ENCODE peak calls at places on chromosome 16, in nine cellular contexts. S is tibial nerve, Z is vagina, F is AG10803, H is neural progenitor cell, C is fibroblast of mammary gland, E is left ventricle myocardium inferior, M is HCT116, V is fibroblast of lung. P is an unnamed sample.

GRCh38 chr16:50303041-50303604 is 36.8 kb downstream of the ADCY7 start:
- DNase-seq in S (no peak), E (no peak), M (no peak), V (peak), H (no peak), Z (no peak), C (no peak), F (peak), P (peak)

GRCh38 chr16:21698169-21699032 is 34.6 kb downstream of the OTOA start:
- DNase-seq in H (no peak), M (no peak), F (no peak), V (no peak), Z (no peak), E (no peak), S (no peak), C (no peak), P (no peak)

GRCh38 chr16:15548482-15548891 is 94.5 kb downstream of the MARF1 start:
- DNase-seq in F (no peak), C (no peak), S (no peak), Z (no peak), M (no peak), E (no peak), H (no peak), V (peak), P (peak)

GRCh38 chr16:78256686-78257375 is 157.4 kb downstream of the WWOX start:
- DNase-seq in V (no peak), C (no peak), Z (no peak), M (no peak), S (no peak), E (no peak), F (no peak), H (no peak), P (no peak)

GRCh38 chr16:81746566-81746965 is 32.5 kb upstream of the PLCG2 start:
- DNase-seq in E (no peak), F (no peak), C (no peak), S (no peak), Z (no peak), H (no peak), V (no peak), M (no peak), P (no peak)

GRCh38 chr16:51562896-51563295 is 411.8 kb upstream of the SALL1 start:
- DNase-seq in C (no peak), F (no peak), V (no peak), H (no peak), M (no peak), S (no peak), E (no peak), Z (no peak), P (no peak)

GRCh38 chr16:22065252-22065651 is 27.1 kb upstream of the VWA3A start:
- DNase-seq in S (no peak), E (no peak), F (no peak), Z (no peak), M (no peak), C (no peak), V (no peak), H (no peak), P (no peak)

GRCh38 chr16:12231666-12232065 is 255.1 kb downstream of the SNX29 start:
- DNase-seq in Z (no peak), M (no peak), C (peak), V (peak), S (no peak), F (peak), H (no peak), E (no peak), P (peak)

GRCh38 chr16:351804-352520 is 561 bp downstream of the AXIN1 start:
- DNase-seq in M (no peak), E (peak), V (no peak), C (no peak), S (no peak), F (no peak), H (peak), Z (no peak), P (no peak)

GRCh38 chr16:13911871-13912270 is 8.1 kb upstream of the ERCC4 start:
- DNase-seq in E (no peak), H (no peak), Z (no peak), V (no peak), F (no peak), S (no peak), M (no peak), C (no peak), P (no peak)

GRCh38 chr16:82801361-82801760 is 174.6 kb downstream of the CDH13 start:
- DNase-seq in C (peak), H (no peak), S (no peak), M (no peak), V (peak), Z (no peak), E (no peak), F (peak), P (peak)

GRCh38 chr16:67173808-67174705 is 3.7 kb downstream of the NOL3 start:
- DNase-seq in V (peak), M (no peak), F (peak), Z (no peak), S (peak), C (peak), H (peak), E (peak), P (peak)

GRCh38 chr16:67176662-67177061 is 6.3 kb downstream of the NOL3 start:
- DNase-seq in E (no peak), C (no peak), M (no peak), Z (no peak), H (no peak), V (no peak), F (no peak), S (no peak), P (no peak)

GRCh38 chr16:67173323-67173722 is 3.0 kb downstream of the NOL3 start:
- DNase-seq in S (no peak), M (no peak), V (no peak), H (no peak), C (no peak), E (no peak), F (no peak), Z (no peak), P (no peak)

GRCh38 chr16:67177743-67178699 is 5.7 kb downstream of the MATCAP1 start:
- DNase-seq in S (no peak), C (peak), Z (no peak), F (peak), H (peak), E (peak), M (peak), V (peak), P (no peak)

DNA sequence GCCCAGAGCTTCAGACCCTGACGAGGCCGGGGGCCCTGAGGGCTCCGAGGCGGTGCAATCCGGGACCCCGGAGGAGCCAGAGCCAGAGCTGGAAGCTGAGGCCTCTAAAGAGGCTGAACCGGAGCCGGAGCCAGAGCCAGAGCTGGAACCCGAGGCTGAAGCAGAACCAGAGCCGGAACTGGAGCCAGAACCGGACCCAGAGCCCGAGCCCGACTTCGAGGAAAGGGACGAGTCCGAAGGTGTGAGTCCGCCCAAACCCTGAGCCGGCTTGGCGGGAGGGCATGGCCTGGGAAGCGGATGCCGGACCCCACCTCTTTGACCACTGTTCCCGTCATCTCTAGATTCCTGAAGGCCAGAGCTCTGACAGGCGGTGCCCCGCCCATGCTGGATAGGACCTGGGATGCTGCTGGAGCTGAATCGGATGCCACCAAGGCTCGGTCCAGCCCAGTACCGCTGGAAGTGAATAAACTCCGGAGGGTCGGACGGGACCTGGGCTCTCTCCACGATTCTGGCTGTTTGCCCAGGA is 4.4 kb downstream of the NOL3 start:
- DNase-seq in M (no peak), V (no peak), S (no peak), H (no peak), E (no peak), F (no peak), Z (no peak), C (no peak), P (no peak)
- H3K4me3 ChIP-seq in M (peak), V (no peak), S (peak), H (peak), E (peak), F (peak), Z (peak), C (peak), P (peak)

DNA sequence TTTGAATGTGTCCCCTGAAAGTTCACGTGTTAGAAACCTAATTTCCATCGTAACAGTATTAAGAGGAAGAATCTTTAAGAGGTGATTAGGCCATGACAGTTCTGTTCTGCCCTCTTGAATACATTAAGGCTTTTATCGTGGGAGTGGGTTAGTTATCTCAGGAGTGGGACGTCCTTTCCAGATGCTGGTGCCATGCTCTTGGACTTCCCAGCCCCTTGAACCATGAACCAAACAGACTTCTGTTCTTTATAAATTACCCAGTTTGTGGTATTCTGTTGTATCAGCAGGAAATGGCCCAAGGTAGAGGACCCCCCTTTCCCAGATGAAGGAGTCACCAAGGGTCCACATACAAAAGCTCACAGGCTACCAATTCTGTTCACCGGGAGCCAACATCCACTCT is 10.1 kb downstream of the GTF3C1 start:
- DNase-seq in C (no peak), H (no peak), F (no peak), Z (no peak), S (no peak), V (no peak), E (no peak), M (no peak), P (no peak)
- H3K4me3 ChIP-seq in C (no peak), H (no peak), F (no peak), Z (no peak), S (no peak), V (no peak), E (no peak), M (no peak), P (no peak)

GRCh38 chr16:19716183-19716582 is 1.8 kb downstream of the KNOP1 start:
- DNase-seq in M (no peak), V (no peak), E (no peak), Z (no peak), C (no peak), S (no peak), H (no peak), F (no peak), P (no peak)
- H3K4me3 ChIP-seq in M (peak), V (no peak), E (peak), Z (no peak), C (no peak), S (no peak), H (peak), F (no peak), P (peak)

GRCh38 chr16:11225677-11226549 is 30.1 kb downstream of the SOCS1 start:
- DNase-seq in H (no peak), F (no peak), V (no peak), Z (no peak), S (no peak), M (no peak), C (no peak), E (no peak), P (no peak)

GRCh38 chr16:11229906-11230305 is 26.1 kb downstream of the SOCS1 start:
- DNase-seq in E (no peak), V (no peak), Z (no peak), H (no peak), M (no peak), C (no peak), S (no peak), F (no peak), P (no peak)

GRCh38 chr16:11224096-11224893 is 31.7 kb downstream of the SOCS1 start:
- DNase-seq in M (no peak), H (peak), C (no peak), S (peak), E (peak), Z (no peak), V (no peak), F (no peak), P (no peak)

GRCh38 chr16:11229432-11229831 is 26.6 kb downstream of the SOCS1 start:
- DNase-seq in Z (no peak), V (no peak), S (no peak), M (no peak), E (no peak), F (no peak), C (no peak), H (no peak), P (no peak)

GRCh38 chr16:11224894-11225676 is 30.9 kb downstream of the SOCS1 start:
- DNase-seq in H (no peak), V (no peak), Z (no peak), C (no peak), F (no peak), S (no peak), M (no peak), E (peak), P (no peak)
- H3K4me3 ChIP-seq in H (no peak), V (no peak), Z (no peak), C (no peak), F (no peak), S (no peak), M (no peak), E (peak), P (no peak)

GRCh38 chr16:68756250-68757051 is 19.4 kb downstream of the CDH1 start:
- DNase-seq in V (peak), Z (no peak), M (peak), H (no peak), E (no peak), C (no peak), F (no peak), S (no peak), P (no peak)

GRCh38 chr16:68762996-68763756 is 26.1 kb downstream of the CDH1 start:
- DNase-seq in E (no peak), V (peak), Z (no peak), F (peak), H (peak), M (no peak), C (no peak), S (no peak), P (peak)

GRCh38 chr16:68759062-68759461 is 22.0 kb downstream of the CDH1 start:
- DNase-seq in E (no peak), S (no peak), C (no peak), V (no peak), F (no peak), Z (no peak), H (no peak), M (no peak), P (no peak)

GRCh38 chr16:68764866-68765265 is 27.8 kb downstream of the CDH1 start:
- DNase-seq in M (no peak), C (no peak), H (no peak), S (no peak), Z (no peak), E (no peak), V (no peak), F (no peak), P (no peak)

DNA sequence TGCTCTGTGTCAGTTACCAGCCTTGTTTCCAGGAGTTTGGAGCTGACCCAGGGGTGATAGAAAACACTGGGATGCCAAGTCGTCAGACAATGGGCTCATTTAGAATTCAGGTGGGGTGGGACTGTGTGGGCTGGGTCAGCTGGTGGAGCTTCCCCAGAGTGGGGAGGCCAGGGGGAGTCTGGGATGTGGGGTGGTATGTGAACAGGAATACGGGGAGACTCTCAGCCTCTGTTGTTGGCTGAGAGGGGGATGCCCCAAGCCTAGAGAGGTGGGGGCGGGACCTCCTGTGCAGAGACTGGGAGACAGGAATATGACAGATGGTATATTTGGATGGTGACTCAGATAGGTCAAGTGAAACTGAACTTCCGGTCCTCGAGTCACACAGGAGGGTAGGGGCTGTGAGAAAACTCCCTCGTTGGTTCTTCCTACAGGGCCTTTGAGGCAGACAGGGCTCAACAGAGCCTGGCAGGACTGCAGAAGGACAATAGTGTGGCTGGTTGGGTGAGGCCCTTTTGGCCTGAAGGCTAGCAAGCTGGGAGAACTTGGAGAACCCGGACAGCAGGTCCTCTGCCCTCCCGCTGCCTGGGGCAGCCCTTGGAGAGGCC is 23.7 kb downstream of the CDH1 start:
- DNase-seq in Z (no peak), C (peak), V (peak), F (no peak), S (no peak), E (no peak), M (no peak), H (no peak), P (peak)
- H3K4me3 ChIP-seq in Z (no peak), C (no peak), V (no peak), F (no peak), S (no peak), E (no peak), M (peak), H (no peak), P (no peak)

P was measured in astrocyte.